ENCODE peak calls at places on chromosomes 16 and 17, in seven cellular contexts. L is mammary epithelial cell, M is fibroblast of lung, W is GM23338, D is neuronal stem cell, P is endothelial cell of umbilical vein, Z is neural progenitor cell. G is an unnamed sample.

GRCh38 chr17:59521465-59522126 is 43.8 kb upstream of the DHX40 start:
- DNase-seq in L (peak), M (peak), W (peak), D (peak), P (peak), Z (peak), G (peak)

GRCh38 chr17:7261377-7262191 is 694 bp downstream of the CLDN7 start:
- DNase-seq in L (no peak), M (no peak), W (peak), D (no peak), P (no peak), Z (no peak), G (peak)

GRCh38 chr17:56886288-56886721 is 27.5 kb downstream of the TRIM25 start:
- DNase-seq in L (no peak), M (no peak), W (no peak), D (no peak), P (no peak), Z (no peak), G (no peak)

GRCh38 chr16:1206786-1207185 is 18.3 kb downstream of the TPSG1 start:
- DNase-seq in L (no peak), M (no peak), W (no peak), D (no peak), P (no peak), Z (no peak), G (no peak)

GRCh38 chr17:40373324-40373723 is 8.8 kb upstream of the GJD3 start:
- DNase-seq in L (peak), M (peak), W (no peak), D (no peak), P (no peak), Z (no peak), G (peak)

GRCh38 chr17:63446218-63446980 is at the start of gene CYB561:
- DNase-seq in L (peak), M (peak), W (peak), D (peak), P (peak), Z (peak), G (peak)

GRCh38 chr17:48646183-48647102 is 20.3 kb upstream of the HOXB9 start:
- DNase-seq in L (no peak), M (no peak), W (peak), D (no peak), P (no peak), Z (peak), G (no peak)

GRCh38 chr17:74359916-74360315 is 1.8 kb downstream of the BTBD17 start:
- DNase-seq in L (no peak), M (no peak), W (no peak), D (no peak), P (no peak), Z (no peak), G (no peak)

GRCh38 chr16:66542396-66542795 is 7.5 kb downstream of the TK2 start:
- DNase-seq in L (no peak), M (no peak), W (no peak), D (no peak), P (no peak), Z (no peak), G (no peak)
- H3K4me2 ChIP-seq in L (no peak), M (no peak), W (peak), D (no peak), P (no peak), Z (no peak), G (no peak)

GRCh38 chr17:44906987-44907681 is 7.9 kb upstream of the EFTUD2 start:
- DNase-seq in L (no peak), M (no peak), W (no peak), D (no peak), P (no peak), Z (no peak), G (no peak)

GRCh38 chr17:44904001-44904984 is 5.0 kb upstream of the EFTUD2 start:
- DNase-seq in L (no peak), M (no peak), W (no peak), D (no peak), P (no peak), Z (no peak), G (no peak)

GRCh38 chr17:44906010-44906646 is 6.9 kb upstream of the EFTUD2 start:
- DNase-seq in L (peak), M (peak), W (no peak), D (no peak), P (peak), Z (no peak), G (no peak)

GRCh38 chr17:44903012-44903685 is 3.9 kb upstream of the EFTUD2 start:
- DNase-seq in L (no peak), M (no peak), W (no peak), D (no peak), P (no peak), Z (no peak), G (no peak)

DNA sequence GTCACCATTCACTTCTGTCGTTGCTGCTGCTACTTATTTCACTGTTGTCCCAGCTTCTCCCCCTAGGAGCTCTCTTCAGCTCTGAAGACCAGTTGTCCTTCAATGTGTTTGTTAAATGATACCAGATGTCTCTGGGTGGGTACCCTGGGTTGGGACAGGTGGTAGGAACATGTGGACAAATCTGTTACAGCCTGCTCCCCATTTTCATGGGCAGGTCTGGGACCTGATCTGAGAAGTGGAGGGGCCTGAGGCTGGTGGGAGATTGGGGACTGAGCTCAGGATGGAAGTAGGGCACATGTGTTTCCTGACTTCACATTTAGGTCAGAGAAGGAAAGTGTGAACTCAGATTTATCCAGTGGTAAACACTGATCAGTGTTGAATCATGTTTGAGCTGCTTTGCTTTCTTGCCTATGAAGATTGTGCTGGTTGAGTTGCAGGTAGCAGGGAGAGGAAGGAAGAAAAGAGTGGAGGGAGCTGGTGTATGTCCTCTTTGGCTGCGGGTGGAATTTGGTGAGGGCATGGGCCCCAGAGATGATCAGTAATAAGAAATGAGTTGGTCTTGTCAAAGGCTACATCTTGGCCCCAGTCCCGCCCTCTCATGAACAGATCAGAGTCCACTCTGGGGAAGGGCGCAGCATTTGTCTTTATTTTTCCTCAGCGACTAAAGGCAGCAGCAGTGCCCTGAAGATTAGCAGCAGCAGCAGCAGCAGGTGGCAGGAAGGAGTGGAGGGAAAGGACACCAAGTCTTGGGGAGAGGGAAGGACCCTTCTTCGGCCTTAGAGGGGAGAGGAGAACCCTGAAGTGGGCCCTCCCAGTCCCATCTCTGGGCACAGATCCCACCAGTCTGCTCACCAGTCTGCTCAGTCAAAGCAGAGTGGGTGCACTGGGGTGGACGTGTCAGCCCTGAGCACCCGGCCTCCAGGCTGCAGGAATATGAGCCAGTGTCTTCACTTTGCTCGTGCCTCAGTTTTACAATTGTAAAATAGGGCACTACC is 6.1 kb upstream of the EFTUD2 start:
- DNase-seq in L (no peak), M (no peak), W (no peak), D (no peak), P (peak), Z (no peak), G (no peak)
- H3K4me2 ChIP-seq in L (peak), M (no peak), W (no peak), D (no peak), P (peak), Z (no peak), G (no peak)

GRCh38 chr17:55645361-55645760 is 77.3 kb downstream of the TMEM100 start:
- DNase-seq in L (no peak), M (no peak), W (no peak), D (no peak), P (no peak), Z (no peak), G (no peak)
- H3K4me2 ChIP-seq in L (no peak), M (no peak), W (no peak), D (no peak), P (no peak), Z (no peak), G (no peak)

GRCh38 chr17:27303734-27304133 is 9.8 kb downstream of the WSB1 start:
- DNase-seq in L (no peak), M (no peak), W (no peak), D (no peak), P (no peak), Z (no peak), G (no peak)

GRCh38 chr17:27294689-27295630 is 1.0 kb downstream of the WSB1 start:
- DNase-seq in L (peak), M (peak), W (peak), D (peak), P (peak), Z (peak), G (peak)

GRCh38 chr17:27296427-27296979 is 2.6 kb downstream of the WSB1 start:
- DNase-seq in L (peak), M (peak), W (no peak), D (no peak), P (peak), Z (no peak), G (peak)

GRCh38 chr17:27295945-27296344 is 2.0 kb downstream of the WSB1 start:
- DNase-seq in L (no peak), M (no peak), W (no peak), D (no peak), P (peak), Z (no peak), G (peak)

DNA sequence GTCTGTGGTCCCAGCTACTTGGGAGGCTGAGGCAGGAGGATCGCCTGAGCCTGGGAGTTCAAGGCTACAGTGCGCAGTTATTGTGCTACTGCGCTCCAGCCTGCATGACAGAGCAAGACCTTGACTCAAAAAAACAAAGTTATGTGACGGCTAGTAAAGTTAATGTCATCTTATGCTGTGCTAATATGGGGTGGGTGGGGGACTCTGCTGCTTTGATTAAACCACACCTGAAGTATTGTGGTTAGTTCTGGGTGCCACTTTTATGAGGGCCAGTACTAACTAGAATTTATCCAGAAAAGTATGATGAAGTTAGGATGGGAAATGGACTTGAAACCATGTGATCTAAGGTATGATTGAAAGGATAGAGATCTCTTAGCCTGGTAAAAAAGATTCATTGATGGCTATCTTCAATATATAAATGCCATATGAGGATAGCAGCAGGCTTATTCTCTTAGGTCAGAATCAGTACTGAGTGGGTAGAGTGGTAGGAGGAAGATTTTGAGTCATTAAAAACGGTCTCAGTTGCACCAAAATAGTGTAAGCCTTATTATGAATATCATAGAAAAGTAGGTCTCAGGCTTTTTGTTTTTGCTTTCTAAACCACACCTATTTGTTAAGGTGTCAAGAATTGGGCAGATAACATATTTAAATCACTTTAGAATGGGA is 5.6 kb downstream of the WSB1 start:
- DNase-seq in L (no peak), M (no peak), W (no peak), D (no peak), P (no peak), Z (no peak), G (no peak)
- H3K4me2 ChIP-seq in L (no peak), M (no peak), W (no peak), D (no peak), P (no peak), Z (no peak), G (no peak)

GRCh38 chr17:76582660-76583059 is 3.0 kb downstream of the ST6GALNAC2 start:
- DNase-seq in L (peak), M (no peak), W (no peak), D (no peak), P (no peak), Z (no peak), G (no peak)
- H3K4me2 ChIP-seq in L (peak), M (no peak), W (no peak), D (no peak), P (no peak), Z (no peak), G (no peak)